ENCODE peak calls at places on chromosomes 1 and 21, in four cellular contexts. One of them, this sample, is unnamed.

GRCh38 chr1:210292276-210292851 is 36.3 kb upstream of the HHAT start:
- DNase-seq in T-helper 1 cell: no peak
- DNase-seq in tibial nerve: no peak
- DNase-seq in NCI-H1092 treated with DMSO at 0.1 percent for 48 hours: peak; percentile 36
- DNase-seq in this sample: peak; percentile 19

GRCh38 chr1:47227370-47228232 is 4.4 kb downstream of the TAL1 start:
- DNase-seq in T-helper 1 cell: no peak
- DNase-seq in tibial nerve: no peak
- DNase-seq in NCI-H1092 treated with DMSO at 0.1 percent for 48 hours: no peak
- DNase-seq in this sample: no peak

GRCh38 chr21:27314096-27314495 is 347.2 kb upstream of the ADAMTS5 start:
- DNase-seq in T-helper 1 cell: no peak
- DNase-seq in tibial nerve: no peak
- DNase-seq in NCI-H1092 treated with DMSO at 0.1 percent for 48 hours: no peak
- DNase-seq in this sample: no peak

GRCh38 chr21:44537930-44538911 is 1.8 kb downstream of the KRTAP10-1 start:
- DNase-seq in T-helper 1 cell: no peak
- DNase-seq in tibial nerve: no peak
- DNase-seq in NCI-H1092 treated with DMSO at 0.1 percent for 48 hours: no peak
- DNase-seq in this sample: no peak

GRCh38 chr1:36384542-36385409 is 948 bp downstream of the STK40 start:
- DNase-seq in T-helper 1 cell: peak; percentile 13
- DNase-seq in tibial nerve: no peak
- DNase-seq in NCI-H1092 treated with DMSO at 0.1 percent for 48 hours: peak; percentile 59
- DNase-seq in this sample: no peak

GRCh38 chr1:183023601-183024351 is 556 bp downstream of the LAMC1 start:
- DNase-seq in T-helper 1 cell: no peak
- DNase-seq in tibial nerve: peak; percentile 33
- DNase-seq in NCI-H1092 treated with DMSO at 0.1 percent for 48 hours: peak; percentile 74
- DNase-seq in this sample: peak; percentile 31

GRCh38 chr1:160217466-160218165 is 12.4 kb downstream of the PEA15 start:
- DNase-seq in T-helper 1 cell: no peak
- DNase-seq in tibial nerve: no peak
- DNase-seq in NCI-H1092 treated with DMSO at 0.1 percent for 48 hours: peak; percentile 30
- DNase-seq in this sample: no peak

GRCh38 chr1:226739696-226740065 is 599 bp upstream of the ITPKB start:
- DNase-seq in T-helper 1 cell: no peak
- DNase-seq in tibial nerve: no peak
- DNase-seq in NCI-H1092 treated with DMSO at 0.1 percent for 48 hours: no peak
- DNase-seq in this sample: no peak

GRCh38 chr1:108142773-108143394 is 57.3 kb downstream of the SLC25A24 start:
- DNase-seq in T-helper 1 cell: no peak
- DNase-seq in tibial nerve: no peak
- DNase-seq in NCI-H1092 treated with DMSO at 0.1 percent for 48 hours: no peak
- DNase-seq in this sample: no peak

GRCh38 chr1:228953207-228953606 is 217.9 kb downstream of the RHOU start:
- DNase-seq in T-helper 1 cell: no peak
- DNase-seq in tibial nerve: no peak
- DNase-seq in NCI-H1092 treated with DMSO at 0.1 percent for 48 hours: no peak
- DNase-seq in this sample: no peak

GRCh38 chr1:18955442-18956188 is 861 bp downstream of the IFFO2 start:
- DNase-seq in T-helper 1 cell: no peak
- DNase-seq in tibial nerve: no peak
- DNase-seq in NCI-H1092 treated with DMSO at 0.1 percent for 48 hours: peak; percentile 64
- DNase-seq in this sample: no peak

GRCh38 chr1:18953656-18954259 is 2.7 kb downstream of the IFFO2 start:
- DNase-seq in T-helper 1 cell: no peak
- DNase-seq in tibial nerve: no peak
- DNase-seq in NCI-H1092 treated with DMSO at 0.1 percent for 48 hours: no peak
- DNase-seq in this sample: no peak

GRCh38 chr1:187817782-187818181 is 989.0 kb downstream of the PLA2G4A start:
- DNase-seq in T-helper 1 cell: no peak
- DNase-seq in tibial nerve: no peak
- DNase-seq in NCI-H1092 treated with DMSO at 0.1 percent for 48 hours: no peak
- DNase-seq in this sample: no peak

GRCh38 chr21:28750565-28750964 is 242.1 kb downstream of the LTN1 start:
- DNase-seq in T-helper 1 cell: no peak
- DNase-seq in tibial nerve: no peak
- DNase-seq in NCI-H1092 treated with DMSO at 0.1 percent for 48 hours: no peak
- DNase-seq in this sample: no peak

GRCh38 chr1:211559222-211560010 is 19.5 kb downstream of the SLC30A1 start:
- DNase-seq in T-helper 1 cell: no peak
- DNase-seq in tibial nerve: no peak
- DNase-seq in NCI-H1092 treated with DMSO at 0.1 percent for 48 hours: no peak
- DNase-seq in this sample: no peak

GRCh38 chr1:221961532-221962292 is 219.8 kb upstream of the DUSP10 start:
- DNase-seq in T-helper 1 cell: no peak
- DNase-seq in tibial nerve: no peak
- DNase-seq in NCI-H1092 treated with DMSO at 0.1 percent for 48 hours: no peak
- DNase-seq in this sample: peak; percentile 46

GRCh38 chr1:10628685-10629084 is 153.9 kb downstream of the PEX14 start:
- DNase-seq in T-helper 1 cell: no peak
- DNase-seq in tibial nerve: peak; percentile 55
- DNase-seq in NCI-H1092 treated with DMSO at 0.1 percent for 48 hours: no peak
- DNase-seq in this sample: no peak

GRCh38 chr1:227544067-227544655 is 19.2 kb upstream of the ZNF678 start:
- DNase-seq in T-helper 1 cell: no peak
- DNase-seq in tibial nerve: no peak
- DNase-seq in NCI-H1092 treated with DMSO at 0.1 percent for 48 hours: no peak
- DNase-seq in this sample: no peak

GRCh38 chr1:93758842-93759515 is 77.3 kb upstream of the BCAR3 start:
- DNase-seq in T-helper 1 cell: no peak
- DNase-seq in tibial nerve: no peak
- DNase-seq in NCI-H1092 treated with DMSO at 0.1 percent for 48 hours: no peak
- DNase-seq in this sample: no peak

GRCh38 chr1:244344001-244344400 is 107.7 kb downstream of the ADSS2 start:
- DNase-seq in T-helper 1 cell: no peak
- DNase-seq in tibial nerve: no peak
- DNase-seq in NCI-H1092 treated with DMSO at 0.1 percent for 48 hours: no peak
- DNase-seq in this sample: no peak